ENCODE peak calls at places on chromosomes 2 and 18, in seven cellular contexts. C is GM23248, G is GM23338, P is MM.1S, U is neural progenitor cell, I is SK-N-SH, O is PC-3. J is an unnamed sample.

GRCh38 chr2:101380376-101380775 is 6.9 kb downstream of the CREG2 start:
- DNase-seq in G (no peak), U (no peak), P (no peak), I (no peak), C (peak; percentile 85), O (peak; percentile 17), J (no peak)

GRCh38 chr2:23208339-23208738 is 176.6 kb upstream of the KLHL29 start:
- DNase-seq in C (no peak), P (no peak), G (no peak), O (no peak), I (no peak), U (no peak), J (no peak)

GRCh38 chr2:25323612-25324189 is 18.0 kb downstream of the DNMT3A start:
- DNase-seq in G (no peak), C (no peak), O (no peak), P (no peak), U (no peak), I (no peak), J (no peak)

GRCh38 chr2:104563398-104564024 is 290.4 kb upstream of the POU3F3 start:
- DNase-seq in I (no peak), O (peak; percentile 40), P (no peak), C (no peak), G (peak; percentile 8), U (no peak), J (no peak)

GRCh38 chr2:212364586-212364985 is 174.0 kb downstream of the ERBB4 start:
- DNase-seq in U (no peak), G (peak; percentile 21), P (no peak), I (no peak), O (no peak), C (peak; percentile 1), J (no peak)

GRCh38 chr18:49486617-49486958 is 446 bp downstream of the C18orf32 start:
- DNase-seq in U (peak; percentile 35), P (no peak), C (peak; percentile 50), I (no peak), G (no peak), O (no peak), J (no peak)

GRCh38 chr2:23419171-23420090 is 34.5 kb downstream of the KLHL29 start:
- DNase-seq in C (peak; percentile 86), P (no peak), G (no peak), U (no peak), I (no peak), O (no peak), J (no peak)

GRCh38 chr2:158776236-158776635 is 18.9 kb upstream of the DAPL1 start:
- DNase-seq in P (no peak), O (no peak), U (no peak), G (no peak), C (no peak), I (no peak), J (no peak)

GRCh38 chr2:167509585-167509984 is 621.3 kb downstream of the XIRP2 start:
- DNase-seq in G (peak; percentile 69), C (peak; percentile 64), I (no peak), O (peak; percentile 89), U (peak; percentile 8), P (no peak), J (no peak)

GRCh38 chr18:67133669-67134068 is 382.9 kb downstream of the DSEL start:
- DNase-seq in G (no peak), O (peak; percentile 75), C (no peak), I (no peak), P (no peak), U (no peak), J (no peak)

GRCh38 chr18:3664563-3665178 is 214.7 kb downstream of the TGIF1 start:
- DNase-seq in G (peak; percentile 51), U (peak; percentile 86), C (peak; percentile 19), O (no peak), I (no peak), P (no peak), J (no peak)

GRCh38 chr2:23286765-23287155 is 98.2 kb upstream of the KLHL29 start:
- DNase-seq in G (no peak), I (no peak), P (no peak), C (peak; percentile 90), O (peak; percentile 8), U (no peak), J (no peak)

GRCh38 chr2:102636283-102636907 is 17.0 kb downstream of the SLC9A2 start:
- DNase-seq in I (no peak), G (no peak), U (no peak), O (peak; percentile 73), C (no peak), P (no peak), J (no peak)

GRCh38 chr2:220228310-220229006 is 601.0 kb downstream of the SLC4A3 start:
- DNase-seq in P (no peak), U (no peak), C (peak; percentile 97), O (peak; percentile 96), I (peak; percentile 1), G (no peak), J (peak; percentile 97)

GRCh38 chr18:35463050-35463449 is 34.7 kb downstream of the INO80C start:
- DNase-seq in G (no peak), I (peak; percentile 40), C (no peak), O (peak; percentile 57), U (no peak), P (no peak), J (no peak)

GRCh38 chr2:173657996-173658717 is 303.5 kb downstream of the CDCA7 start:
- DNase-seq in P (no peak), G (no peak), C (peak; percentile 97), I (peak; percentile 7), U (no peak), O (peak; percentile 94), J (peak; percentile 39)

GRCh38 chr18:63148449-63149199 is 170.9 kb downstream of the BCL2 start:
- DNase-seq in I (no peak), G (no peak), O (no peak), U (no peak), C (peak; percentile 87), P (no peak), J (no peak)
- H3F3A ChIP-seq in I (no peaks in the 10 kb centered on the region), G (no peaks in the 10 kb centered on the region), O (no peaks in the 10 kb centered on the region), U (no peaks in the 10 kb centered on the region), C (no peaks in the 10 kb centered on the region), P (no peaks in the 10 kb centered on the region), J (no peaks in the 10 kb centered on the region)

DNA sequence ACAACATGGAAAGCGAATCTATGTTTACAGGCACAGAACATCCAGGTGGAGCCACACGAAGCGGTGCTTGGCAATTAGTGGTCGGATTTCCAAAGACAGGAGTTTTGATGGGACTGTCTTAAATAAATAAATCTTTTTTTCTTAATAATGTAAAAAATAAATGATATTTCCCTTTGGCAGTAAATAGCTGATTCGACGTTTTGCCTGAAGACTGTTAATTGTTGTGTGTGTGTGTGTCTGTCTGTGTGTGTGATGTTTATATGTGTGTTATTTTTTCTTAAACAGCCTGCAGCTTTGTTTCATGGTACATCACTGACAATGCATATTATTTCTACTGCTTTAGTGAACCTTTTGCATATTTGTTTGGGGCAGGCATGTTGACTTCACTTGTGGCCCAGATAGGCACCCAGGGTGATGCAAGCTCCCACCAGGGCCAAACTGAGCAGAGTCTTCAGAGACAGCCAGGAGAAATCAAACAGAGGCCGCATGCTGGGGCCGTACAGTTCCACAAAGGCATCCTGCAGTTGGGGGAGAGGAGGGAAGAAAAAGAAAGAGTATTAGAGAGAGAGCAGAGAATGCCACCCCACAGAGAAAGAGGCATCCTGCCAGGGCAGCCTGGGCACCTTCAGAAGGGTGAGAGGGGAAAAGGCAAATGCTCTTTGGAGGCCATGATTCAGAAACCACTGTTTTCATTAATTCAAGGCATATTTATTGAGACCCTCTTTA is 191.2 kb downstream of the BCL2 start:
- DNase-seq in I (no peak), C (no peak), U (no peak), G (no peak), P (no peak), O (no peak), J (no peak)
- H3F3A ChIP-seq in I (no peaks in the 10 kb centered on the region), C (no peaks in the 10 kb centered on the region), U (no peaks in the 10 kb centered on the region), G (no peaks in the 10 kb centered on the region), P (no peaks in the 10 kb centered on the region), O (no peaks in the 10 kb centered on the region), J (no peaks in the 10 kb centered on the region)

DNA sequence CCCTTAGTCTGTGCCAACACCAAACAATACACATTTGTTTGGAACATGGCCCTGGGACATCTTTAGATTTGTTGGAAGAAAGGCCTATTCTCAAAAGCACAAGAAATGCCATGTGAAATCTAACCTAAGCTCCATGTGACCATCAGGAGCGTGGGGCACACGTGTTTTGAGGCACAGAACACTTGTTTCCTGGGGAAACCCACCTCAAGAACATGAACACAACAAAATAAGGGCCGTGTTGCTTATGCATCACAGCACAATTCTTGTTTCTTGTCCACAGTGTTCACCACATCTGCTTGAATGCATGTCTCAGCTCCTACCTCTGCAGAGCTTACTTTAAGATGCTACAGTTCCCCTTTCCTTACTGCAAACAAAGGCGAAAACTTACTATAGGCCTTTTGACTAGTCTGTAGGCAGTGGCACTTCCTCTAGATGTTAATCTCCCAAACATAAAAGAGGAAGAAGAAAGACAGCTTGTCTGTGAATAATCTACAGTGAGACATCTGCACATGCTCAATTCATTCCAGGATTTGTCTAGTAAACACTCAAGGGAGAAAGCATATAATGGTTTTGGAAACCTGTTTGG is 165.0 kb downstream of the ANKRD44 start:
- DNase-seq in I (no peak), C (no peak), U (no peak), O (peak; percentile 62), G (no peak), P (no peak), J (peak; percentile 58)
- H3F3A ChIP-seq in I (no peaks in the 10 kb centered on the region), C (no peaks in the 10 kb centered on the region), U (no peaks in the 10 kb centered on the region), O (peaks cover 10% of the 10 kb centered on the region), G (no peaks in the 10 kb centered on the region), P (no peaks in the 10 kb centered on the region), J (peaks cover 3% of the 10 kb centered on the region)

DNA sequence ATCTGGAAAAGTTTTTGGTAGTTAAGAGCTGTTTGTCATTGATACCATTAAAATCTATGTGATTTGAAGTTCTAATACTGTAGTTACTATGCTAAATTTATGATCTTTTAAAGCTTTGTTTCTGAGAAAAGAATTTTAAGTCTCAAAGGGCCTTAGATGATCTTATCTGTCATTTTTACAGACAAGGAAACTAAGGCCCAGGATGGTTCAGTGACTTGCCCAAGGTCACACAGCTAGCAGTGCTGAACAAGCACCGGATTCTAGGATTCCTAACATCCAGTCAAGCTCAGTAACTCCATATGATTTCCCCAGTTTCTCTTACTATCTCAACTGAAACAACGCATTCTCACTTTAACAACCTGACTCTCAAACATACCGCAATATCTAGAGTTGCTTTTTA is 37.7 kb downstream of the PELI1 start:
- DNase-seq in I (no peak), C (no peak), O (no peak), G (no peak), P (no peak), U (no peak), J (no peak)
- H3F3A ChIP-seq in I (peaks cover 17% of the 10 kb centered on the region), C (peaks cover 14% of the 10 kb centered on the region), O (no peaks in the 10 kb centered on the region), G (no peaks in the 10 kb centered on the region), P (peaks cover 2% of the 10 kb centered on the region), U (no peaks in the 10 kb centered on the region), J (no peaks in the 10 kb centered on the region)

GRCh38 chr2:231672617-231673347 is 35.5 kb upstream of the PTMA start:
- DNase-seq in U (peak; percentile 73), P (no peak), G (peak; percentile 93), C (peak; percentile 47), O (no peak), I (no peak), J (peak; percentile 53)

GRCh38 chr2:231668981-231669380 is 39.3 kb upstream of the PTMA start:
- DNase-seq in C (no peak), O (no peak), P (no peak), I (no peak), G (no peak), U (no peak), J (no peak)

GRCh38 chr2:231670892-231671616 is 37.3 kb upstream of the PTMA start:
- DNase-seq in I (peak; percentile 79), C (peak; percentile 30), P (peak; percentile 50), U (peak; percentile 65), G (peak; percentile 67), O (peak; percentile 39), J (peak; percentile 57)

GRCh38 chr2:231673348-231673770 is 35.0 kb upstream of the PTMA start:
- DNase-seq in U (peak; percentile 78), G (peak; percentile 98), O (no peak), C (no peak), P (no peak), I (no peak), J (peak; percentile 74)

GRCh38 chr2:231671617-231672350 is 36.5 kb upstream of the PTMA start:
- DNase-seq in C (no peak), U (peak; percentile 34), I (no peak), O (no peak), P (peak; percentile 90), G (no peak), J (no peak)
- H3F3A ChIP-seq in C (peaks cover 4% of the 10 kb centered on the region), U (peaks cover 52% of the 10 kb centered on the region), I (peaks cover 2% of the 10 kb centered on the region), O (no peaks in the 10 kb centered on the region), P (peaks cover 18% of the 10 kb centered on the region), G (peaks cover 36% of the 10 kb centered on the region), J (peaks cover 41% of the 10 kb centered on the region)

J was measured in PC-9.